ENCODE peak calls at places on chromosomes 3 and 15, in six cellular contexts. One of them, this sample, is unnamed.

GRCh38 chr15:72796515-72797337 is 13.2 kb upstream of the ADPGK start:
- DNase-seq in Calu3: peak; percentile 55
- DNase-seq in kidney epithelial cell: no peak
- DNase-seq in fibroblast of mammary gland: peak; percentile 30
- DNase-seq in mucosa of descending colon: peak; percentile 71
- DNase-seq in glutamatergic neuron: peak; percentile 69
- DNase-seq in this sample: no peak

GRCh38 chr3:132669256-132669777 is 9.2 kb downstream of the UBA5 start:
- DNase-seq in fibroblast of mammary gland: no peak
- DNase-seq in Calu3: no peak
- DNase-seq in mucosa of descending colon: no peak
- DNase-seq in glutamatergic neuron: no peak
- DNase-seq in kidney epithelial cell: no peak
- DNase-seq in this sample: no peak

GRCh38 chr15:57335326-57336118 is 40.8 kb upstream of the CGNL1 start:
- DNase-seq in glutamatergic neuron: peak; percentile 52
- DNase-seq in mucosa of descending colon: no peak
- DNase-seq in fibroblast of mammary gland: no peak
- DNase-seq in Calu3: no peak
- DNase-seq in kidney epithelial cell: no peak
- DNase-seq in this sample: no peak

GRCh38 chr15:92384391-92384790 is 9.3 kb upstream of the ST8SIA2 start:
- DNase-seq in kidney epithelial cell: no peak
- DNase-seq in mucosa of descending colon: no peak
- DNase-seq in fibroblast of mammary gland: no peak
- DNase-seq in Calu3: no peak
- DNase-seq in glutamatergic neuron: no peak
- DNase-seq in this sample: no peak

GRCh38 chr3:137165117-137165806 is 207.5 kb downstream of the IL20RB start:
- DNase-seq in glutamatergic neuron: peak; percentile 24
- DNase-seq in kidney epithelial cell: peak; percentile 12
- DNase-seq in mucosa of descending colon: no peak
- DNase-seq in Calu3: no peak
- DNase-seq in fibroblast of mammary gland: peak; percentile 72
- DNase-seq in this sample: no peak

GRCh38 chr3:52834871-52835501 is at the start of gene MUSTN1:
- DNase-seq in Calu3: no peak
- DNase-seq in fibroblast of mammary gland: peak; percentile 7
- DNase-seq in kidney epithelial cell: no peak
- DNase-seq in mucosa of descending colon: no peak
- DNase-seq in glutamatergic neuron: peak; percentile 57
- DNase-seq in this sample: no peak

GRCh38 chr3:157201648-157202278 is 41.8 kb upstream of the CCNL1 start:
- DNase-seq in mucosa of descending colon: no peak
- DNase-seq in kidney epithelial cell: peak; percentile 10
- DNase-seq in glutamatergic neuron: no peak
- DNase-seq in Calu3: no peak
- DNase-seq in fibroblast of mammary gland: peak; percentile 63
- DNase-seq in this sample: no peak

GRCh38 chr15:99925661-99926461 is 192.6 kb upstream of the LYSMD4 start:
- DNase-seq in kidney epithelial cell: no peak
- DNase-seq in mucosa of descending colon: peak; percentile 89
- DNase-seq in fibroblast of mammary gland: no peak
- DNase-seq in glutamatergic neuron: no peak
- DNase-seq in Calu3: peak; percentile 57
- DNase-seq in this sample: peak; percentile 62

GRCh38 chr3:76310661-76311060 is 525.3 kb upstream of the ZNF717 start:
- DNase-seq in fibroblast of mammary gland: no peak
- DNase-seq in kidney epithelial cell: no peak
- DNase-seq in Calu3: no peak
- DNase-seq in mucosa of descending colon: no peak
- DNase-seq in glutamatergic neuron: no peak
- DNase-seq in this sample: no peak

GRCh38 chr3:197882580-197882979 is 67.4 kb upstream of the RPL35A start:
- DNase-seq in mucosa of descending colon: no peak
- DNase-seq in glutamatergic neuron: no peak
- DNase-seq in kidney epithelial cell: no peak
- DNase-seq in fibroblast of mammary gland: no peak
- DNase-seq in Calu3: no peak
- DNase-seq in this sample: no peak

GRCh38 chr3:184666422-184666821 is 45.4 kb downstream of the MAGEF1 start:
- DNase-seq in kidney epithelial cell: no peak
- DNase-seq in glutamatergic neuron: no peak
- DNase-seq in Calu3: no peak
- DNase-seq in mucosa of descending colon: no peak
- DNase-seq in fibroblast of mammary gland: no peak
- DNase-seq in this sample: no peak

GRCh38 chr3:185488465-185488864 is 10.4 kb downstream of the TMEM41A start:
- DNase-seq in Calu3: no peak
- DNase-seq in fibroblast of mammary gland: no peak
- DNase-seq in glutamatergic neuron: no peak
- DNase-seq in kidney epithelial cell: no peak
- DNase-seq in mucosa of descending colon: no peak
- DNase-seq in this sample: no peak

GRCh38 chr3:139326707-139327106 is 17.1 kb upstream of the MRPS22 start:
- DNase-seq in Calu3: no peak
- DNase-seq in mucosa of descending colon: no peak
- DNase-seq in kidney epithelial cell: no peak
- DNase-seq in glutamatergic neuron: no peak
- DNase-seq in fibroblast of mammary gland: no peak
- DNase-seq in this sample: peak; percentile 75

DNA sequence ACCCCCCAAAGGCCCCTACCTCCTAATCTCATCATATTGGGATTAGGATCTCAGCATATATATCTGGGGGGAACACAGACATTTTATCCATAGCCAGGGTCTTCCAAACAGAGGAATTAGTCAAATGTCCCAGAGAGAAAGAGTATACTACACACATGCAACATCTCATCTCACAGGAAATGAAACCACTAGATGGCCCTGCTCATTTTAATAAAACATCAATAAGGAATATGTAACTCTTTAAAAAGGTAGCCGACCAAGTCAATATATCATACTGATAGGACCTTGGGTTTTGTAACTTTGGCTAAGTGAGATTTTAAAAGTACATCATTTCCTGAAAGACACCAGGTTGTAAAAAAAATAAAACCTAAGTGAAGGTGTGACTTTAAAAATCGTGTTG is 45.6 kb upstream of the THSD4 start:
- DNase-seq in fibroblast of mammary gland: no peak
- DNase-seq in kidney epithelial cell: no peak
- DNase-seq in mucosa of descending colon: no peak
- DNase-seq in glutamatergic neuron: no peak
- DNase-seq in Calu3: no peak
- DNase-seq in this sample: no peak
- TF ChIP-seq CTCF in fibroblast of mammary gland: no peak
- TF ChIP-seq CTCF in kidney epithelial cell: no peak
- TF ChIP-seq CTCF in mucosa of descending colon: no peak
- TF ChIP-seq CTCF in glutamatergic neuron: no peak
- TF ChIP-seq CTCF in Calu3: no peak
- TF ChIP-seq CTCF in this sample: no peak

GRCh38 chr3:66149269-66149668 is 71.5 kb upstream of the SLC25A26 start:
- DNase-seq in Calu3: no peak
- DNase-seq in fibroblast of mammary gland: peak; percentile 19
- DNase-seq in kidney epithelial cell: no peak
- DNase-seq in mucosa of descending colon: no peak
- DNase-seq in glutamatergic neuron: no peak
- DNase-seq in this sample: no peak
- TF ChIP-seq CTCF in Calu3: no peak
- TF ChIP-seq CTCF in fibroblast of mammary gland: no peak
- TF ChIP-seq CTCF in kidney epithelial cell: no peak
- TF ChIP-seq CTCF in mucosa of descending colon: no peak
- TF ChIP-seq CTCF in glutamatergic neuron: no peak
- TF ChIP-seq CTCF in this sample: peak; percentile 7

GRCh38 chr15:95646892-95647291 is 683.6 kb upstream of the NR2F2 start:
- DNase-seq in kidney epithelial cell: no peak
- DNase-seq in mucosa of descending colon: no peak
- DNase-seq in Calu3: no peak
- DNase-seq in glutamatergic neuron: no peak
- DNase-seq in fibroblast of mammary gland: no peak
- DNase-seq in this sample: no peak
- TF ChIP-seq CTCF in kidney epithelial cell: no peak
- TF ChIP-seq CTCF in mucosa of descending colon: no peak
- TF ChIP-seq CTCF in Calu3: no peak
- TF ChIP-seq CTCF in glutamatergic neuron: no peak
- TF ChIP-seq CTCF in fibroblast of mammary gland: no peak
- TF ChIP-seq CTCF in this sample: no peak

GRCh38 chr3:169929830-169930519 is 18.6 kb downstream of the SAMD7 start:
- DNase-seq in glutamatergic neuron: no peak
- DNase-seq in Calu3: no peak
- DNase-seq in mucosa of descending colon: no peak
- DNase-seq in fibroblast of mammary gland: no peak
- DNase-seq in kidney epithelial cell: no peak
- DNase-seq in this sample: no peak
- TF ChIP-seq CTCF in glutamatergic neuron: no peak
- TF ChIP-seq CTCF in Calu3: no peak
- TF ChIP-seq CTCF in mucosa of descending colon: no peak
- TF ChIP-seq CTCF in fibroblast of mammary gland: no peak
- TF ChIP-seq CTCF in kidney epithelial cell: no peak
- TF ChIP-seq CTCF in this sample: no peak

GRCh38 chr3:42517143-42517542 is 14.7 kb downstream of the VIPR1 start:
- DNase-seq in mucosa of descending colon: peak; percentile 67
- DNase-seq in kidney epithelial cell: no peak
- DNase-seq in glutamatergic neuron: no peak
- DNase-seq in Calu3: no peak
- DNase-seq in fibroblast of mammary gland: no peak
- DNase-seq in this sample: no peak

GRCh38 chr3:42520336-42520735 is 17.9 kb downstream of the VIPR1 start:
- DNase-seq in Calu3: no peak
- DNase-seq in mucosa of descending colon: no peak
- DNase-seq in fibroblast of mammary gland: no peak
- DNase-seq in glutamatergic neuron: no peak
- DNase-seq in kidney epithelial cell: no peak
- DNase-seq in this sample: no peak

GRCh38 chr3:42519568-42519962 is 17.1 kb downstream of the VIPR1 start:
- DNase-seq in fibroblast of mammary gland: no peak
- DNase-seq in Calu3: no peak
- DNase-seq in glutamatergic neuron: no peak
- DNase-seq in mucosa of descending colon: no peak
- DNase-seq in kidney epithelial cell: no peak
- DNase-seq in this sample: no peak

GRCh38 chr3:42520906-42521305 is 18.5 kb downstream of the VIPR1 start:
- DNase-seq in fibroblast of mammary gland: no peak
- DNase-seq in kidney epithelial cell: no peak
- DNase-seq in Calu3: no peak
- DNase-seq in mucosa of descending colon: no peak
- DNase-seq in glutamatergic neuron: no peak
- DNase-seq in this sample: no peak

DNA sequence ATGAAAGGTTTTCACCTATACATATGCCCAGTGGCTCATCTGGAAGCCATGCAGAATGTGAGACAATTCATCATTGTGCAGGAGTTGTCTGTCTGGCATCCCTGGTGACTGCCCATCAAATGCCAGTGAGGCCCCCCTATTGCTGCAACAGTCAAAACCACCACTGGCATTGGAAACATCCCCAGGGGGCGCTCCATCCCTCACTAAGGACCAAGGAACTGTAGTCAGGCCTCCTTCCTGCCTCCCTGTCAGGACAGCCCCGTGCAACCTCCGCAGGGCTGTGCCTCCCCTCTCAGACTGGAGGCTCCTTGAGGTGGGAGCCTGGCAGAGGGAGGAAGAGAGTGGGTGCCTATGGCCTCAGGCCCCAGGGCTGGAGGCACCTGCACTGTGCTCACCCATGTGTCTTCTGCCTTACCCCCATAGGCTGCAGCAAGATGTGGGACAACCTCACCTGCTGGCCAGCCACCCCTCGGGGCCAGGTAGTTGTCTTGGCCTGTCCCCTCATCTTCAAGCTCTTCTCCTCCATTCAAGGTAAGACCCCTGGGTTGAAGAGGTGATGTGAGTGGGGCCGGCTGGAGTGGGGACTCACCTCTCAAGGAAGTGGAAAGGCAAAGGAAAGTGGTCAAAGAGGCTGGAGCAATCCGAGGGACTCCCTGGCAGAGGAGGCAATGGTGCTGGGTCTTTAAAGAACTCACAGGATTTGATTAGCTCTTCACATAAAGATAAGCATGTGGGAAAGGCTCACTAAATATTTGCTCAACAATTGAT is 16.5 kb downstream of the VIPR1 start:
- DNase-seq in kidney epithelial cell: no peak
- DNase-seq in mucosa of descending colon: no peak
- DNase-seq in glutamatergic neuron: no peak
- DNase-seq in Calu3: no peak
- DNase-seq in fibroblast of mammary gland: no peak
- DNase-seq in this sample: no peak
- TF ChIP-seq CTCF in kidney epithelial cell: no peak
- TF ChIP-seq CTCF in mucosa of descending colon: no peak
- TF ChIP-seq CTCF in glutamatergic neuron: no peak
- TF ChIP-seq CTCF in Calu3: no peak
- TF ChIP-seq CTCF in fibroblast of mammary gland: peak; percentile 16
- TF ChIP-seq CTCF in this sample: no peak

GRCh38 chr15:95742836-95743235 is 587.7 kb upstream of the NR2F2 start:
- DNase-seq in kidney epithelial cell: no peak
- DNase-seq in mucosa of descending colon: no peak
- DNase-seq in fibroblast of mammary gland: peak; percentile 14
- DNase-seq in Calu3: no peak
- DNase-seq in glutamatergic neuron: no peak
- DNase-seq in this sample: no peak
- TF ChIP-seq CTCF in kidney epithelial cell: no peak
- TF ChIP-seq CTCF in mucosa of descending colon: no peak
- TF ChIP-seq CTCF in fibroblast of mammary gland: no peak
- TF ChIP-seq CTCF in Calu3: no peak
- TF ChIP-seq CTCF in glutamatergic neuron: no peak
- TF ChIP-seq CTCF in this sample: no peak

This sample was measured in osteocyte.